ENCODE peak calls at places on chromosomes 3 and 15, in eight cellular contexts. One of them, this sample, is unnamed.

GRCh38 chr3:63580151-63580550 is 72.3 kb upstream of the SNTN start:
- DNase-seq in small intestine: no peak
- DNase-seq in activated CD4-positive, alpha-beta T cell treated with anti-CD3 and anti-CD28 coated beads, Interleukin-2, amount 50 U/mL, for 48 hours: no peak
- DNase-seq in T-helper 9 cell: no peak
- DNase-seq in GM12892: no peak
- DNase-seq in fibroblast of pulmonary artery: no peak
- DNase-seq in heart left ventricle: no peak
- DNase-seq in HS-5: no peak
- DNase-seq in this sample: no peak

GRCh38 chr3:197186887-197187588 is 111.4 kb downstream of the DLG1 start:
- DNase-seq in T-helper 9 cell: no peak
- DNase-seq in small intestine: peak; percentile 60
- DNase-seq in HS-5: peak; percentile 28
- DNase-seq in heart left ventricle: no peak
- DNase-seq in activated CD4-positive, alpha-beta T cell treated with anti-CD3 and anti-CD28 coated beads, Interleukin-2, amount 50 U/mL, for 48 hours: no peak
- DNase-seq in fibroblast of pulmonary artery: peak; percentile 80
- DNase-seq in GM12892: no peak
- DNase-seq in this sample: no peak

GRCh38 chr15:59437777-59438574 is at the start of gene FAM81A:
- DNase-seq in T-helper 9 cell: no peak
- DNase-seq in small intestine: peak; percentile 54
- DNase-seq in heart left ventricle: peak; percentile 94
- DNase-seq in fibroblast of pulmonary artery: peak; percentile 67
- DNase-seq in activated CD4-positive, alpha-beta T cell treated with anti-CD3 and anti-CD28 coated beads, Interleukin-2, amount 50 U/mL, for 48 hours: peak; percentile 49
- DNase-seq in HS-5: peak; percentile 19
- DNase-seq in GM12892: peak; percentile 95
- DNase-seq in this sample: peak; percentile 65

GRCh38 chr3:179622023-179622422 is 17.4 kb downstream of the NDUFB5 start:
- DNase-seq in activated CD4-positive, alpha-beta T cell treated with anti-CD3 and anti-CD28 coated beads, Interleukin-2, amount 50 U/mL, for 48 hours: no peak
- DNase-seq in fibroblast of pulmonary artery: no peak
- DNase-seq in GM12892: no peak
- DNase-seq in HS-5: no peak
- DNase-seq in T-helper 9 cell: no peak
- DNase-seq in small intestine: no peak
- DNase-seq in heart left ventricle: no peak
- DNase-seq in this sample: no peak

GRCh38 chr3:71813704-71814103 is 28.8 kb upstream of the PROK2 start:
- DNase-seq in small intestine: no peak
- DNase-seq in activated CD4-positive, alpha-beta T cell treated with anti-CD3 and anti-CD28 coated beads, Interleukin-2, amount 50 U/mL, for 48 hours: no peak
- DNase-seq in HS-5: no peak
- DNase-seq in heart left ventricle: no peak
- DNase-seq in fibroblast of pulmonary artery: no peak
- DNase-seq in T-helper 9 cell: no peak
- DNase-seq in GM12892: no peak
- DNase-seq in this sample: no peak

GRCh38 chr15:52008698-52009434 is 10.2 kb upstream of the MAPK6 start:
- DNase-seq in T-helper 9 cell: no peak
- DNase-seq in activated CD4-positive, alpha-beta T cell treated with anti-CD3 and anti-CD28 coated beads, Interleukin-2, amount 50 U/mL, for 48 hours: no peak
- DNase-seq in heart left ventricle: no peak
- DNase-seq in HS-5: no peak
- DNase-seq in fibroblast of pulmonary artery: no peak
- DNase-seq in small intestine: no peak
- DNase-seq in GM12892: no peak
- DNase-seq in this sample: no peak

GRCh38 chr3:150775001-150775599 is 12.1 kb upstream of the SIAH2 start:
- DNase-seq in small intestine: no peak
- DNase-seq in fibroblast of pulmonary artery: peak; percentile 32
- DNase-seq in heart left ventricle: no peak
- DNase-seq in activated CD4-positive, alpha-beta T cell treated with anti-CD3 and anti-CD28 coated beads, Interleukin-2, amount 50 U/mL, for 48 hours: no peak
- DNase-seq in GM12892: no peak
- DNase-seq in T-helper 9 cell: no peak
- DNase-seq in HS-5: no peak
- DNase-seq in this sample: no peak

GRCh38 chr3:64909757-64910475 is 222.1 kb upstream of the ADAMTS9 start:
- DNase-seq in activated CD4-positive, alpha-beta T cell treated with anti-CD3 and anti-CD28 coated beads, Interleukin-2, amount 50 U/mL, for 48 hours: no peak
- DNase-seq in small intestine: no peak
- DNase-seq in fibroblast of pulmonary artery: no peak
- DNase-seq in GM12892: no peak
- DNase-seq in HS-5: no peak
- DNase-seq in heart left ventricle: no peak
- DNase-seq in T-helper 9 cell: no peak
- DNase-seq in this sample: no peak

This sample was measured in stimulated activated naive CD8-positive, alpha-beta T cell treated with anti-CD3 and anti-CD28 coated beads, Interleukin-15, Interleukin-2, amounts not matched to agents 100 U/mL and 50 U/mL, for 24 hours.